ENCODE peak calls at places on chromosomes 1 and 21, in six cellular contexts. One of them, this sample, is unnamed.

GRCh38 chr1:32242341-32242851 is 4.6 kb upstream of the FAM167B start:
- DNase-seq in keratinocyte: no peak
- DNase-seq in tibial artery: no peak
- DNase-seq in NB4: peak
- DNase-seq in right atrium auricular region: no peak
- DNase-seq in left lung: no peak
- DNase-seq in this sample: no peak

GRCh38 chr1:24964811-24965570 is 34.9 kb upstream of the RUNX3 start:
- DNase-seq in tibial artery: no peak
- DNase-seq in left lung: peak
- DNase-seq in NB4: peak
- DNase-seq in keratinocyte: no peak
- DNase-seq in right atrium auricular region: no peak
- DNase-seq in this sample: peak

GRCh38 chr1:226823643-226824042 is 46.8 kb upstream of the PSEN2 start:
- DNase-seq in tibial artery: no peak
- DNase-seq in NB4: peak
- DNase-seq in left lung: no peak
- DNase-seq in right atrium auricular region: no peak
- DNase-seq in keratinocyte: no peak
- DNase-seq in this sample: no peak

GRCh38 chr1:226975259-226975908 is 35.3 kb downstream of the COQ8A start:
- DNase-seq in tibial artery: no peak
- DNase-seq in keratinocyte: no peak
- DNase-seq in left lung: no peak
- DNase-seq in NB4: no peak
- DNase-seq in right atrium auricular region: no peak
- DNase-seq in this sample: no peak

GRCh38 chr1:227059076-227059475 is 119.0 kb downstream of the COQ8A start:
- DNase-seq in keratinocyte: no peak
- DNase-seq in tibial artery: no peak
- DNase-seq in NB4: no peak
- DNase-seq in right atrium auricular region: no peak
- DNase-seq in left lung: no peak
- DNase-seq in this sample: no peak

GRCh38 chr1:114344656-114345055 is 166.3 kb downstream of the TRIM33 start:
- DNase-seq in left lung: no peak
- DNase-seq in NB4: no peak
- DNase-seq in right atrium auricular region: no peak
- DNase-seq in tibial artery: no peak
- DNase-seq in keratinocyte: no peak
- DNase-seq in this sample: no peak

GRCh38 chr21:41133896-41134522 is 34.0 kb upstream of the BACE2 start:
- DNase-seq in right atrium auricular region: no peak
- DNase-seq in tibial artery: no peak
- DNase-seq in left lung: no peak
- DNase-seq in NB4: peak
- DNase-seq in keratinocyte: no peak
- DNase-seq in this sample: peak

GRCh38 chr1:43238104-43238503 is 31.7 kb upstream of the TMEM125 start:
- DNase-seq in left lung: peak
- DNase-seq in tibial artery: peak
- DNase-seq in NB4: peak
- DNase-seq in keratinocyte: no peak
- DNase-seq in right atrium auricular region: peak
- DNase-seq in this sample: no peak

GRCh38 chr1:166511754-166512153 is 327.5 kb upstream of the POGK start:
- DNase-seq in NB4: peak
- DNase-seq in keratinocyte: no peak
- DNase-seq in left lung: no peak
- DNase-seq in right atrium auricular region: no peak
- DNase-seq in tibial artery: no peak
- DNase-seq in this sample: no peak

GRCh38 chr1:210292276-210292851 is 36.3 kb upstream of the HHAT start:
- DNase-seq in tibial artery: peak
- DNase-seq in keratinocyte: no peak
- DNase-seq in right atrium auricular region: peak
- DNase-seq in NB4: no peak
- DNase-seq in left lung: peak
- DNase-seq in this sample: no peak

GRCh38 chr1:209257454-209257853 is 326.1 kb upstream of the CAMK1G start:
- DNase-seq in right atrium auricular region: no peak
- DNase-seq in left lung: no peak
- DNase-seq in NB4: no peak
- DNase-seq in keratinocyte: no peak
- DNase-seq in tibial artery: no peak
- DNase-seq in this sample: no peak

GRCh38 chr1:14939527-14940284 is 213.8 kb upstream of the TMEM51 start:
- DNase-seq in right atrium auricular region: no peak
- DNase-seq in tibial artery: no peak
- DNase-seq in NB4: no peak
- DNase-seq in left lung: no peak
- DNase-seq in keratinocyte: no peak
- DNase-seq in this sample: no peak

GRCh38 chr1:84920159-84920558 is 27.2 kb upstream of the LPAR3 start:
- DNase-seq in NB4: no peak
- DNase-seq in tibial artery: no peak
- DNase-seq in keratinocyte: no peak
- DNase-seq in left lung: no peak
- DNase-seq in right atrium auricular region: no peak
- DNase-seq in this sample: no peak

GRCh38 chr1:89311757-89312156 is 39.1 kb upstream of the GBP5 start:
- DNase-seq in tibial artery: no peak
- DNase-seq in right atrium auricular region: no peak
- DNase-seq in keratinocyte: no peak
- DNase-seq in NB4: peak
- DNase-seq in left lung: no peak
- DNase-seq in this sample: no peak

GRCh38 chr1:30740251-30740951 is 17.0 kb upstream of the MATN1 start:
- DNase-seq in right atrium auricular region: no peak
- DNase-seq in NB4: peak
- DNase-seq in tibial artery: no peak
- DNase-seq in keratinocyte: no peak
- DNase-seq in left lung: no peak
- DNase-seq in this sample: no peak

GRCh38 chr1:41714613-41715389 is 203.9 kb downstream of the HIVEP3 start:
- DNase-seq in keratinocyte: no peak
- DNase-seq in tibial artery: no peak
- DNase-seq in NB4: no peak
- DNase-seq in right atrium auricular region: no peak
- DNase-seq in left lung: no peak
- DNase-seq in this sample: no peak

GRCh38 chr1:3522564-3523270 is 68.3 kb downstream of the ARHGEF16 start:
- DNase-seq in keratinocyte: no peak
- DNase-seq in NB4: no peak
- DNase-seq in left lung: no peak
- DNase-seq in tibial artery: no peak
- DNase-seq in right atrium auricular region: no peak
- DNase-seq in this sample: peak

GRCh38 chr1:53715478-53715877 is 23.5 kb downstream of the GLIS1 start:
- DNase-seq in NB4: peak
- DNase-seq in tibial artery: no peak
- DNase-seq in right atrium auricular region: no peak
- DNase-seq in left lung: no peak
- DNase-seq in keratinocyte: no peak
- DNase-seq in this sample: no peak

GRCh38 chr1:155977607-155978324 is 581 bp downstream of the ARHGEF2 start:
- DNase-seq in keratinocyte: no peak
- DNase-seq in right atrium auricular region: no peak
- DNase-seq in tibial artery: peak
- DNase-seq in NB4: peak
- DNase-seq in left lung: no peak
- DNase-seq in this sample: no peak

GRCh38 chr1:105398909-105399308 is 1649.2 kb downstream of the AMY1C start:
- DNase-seq in keratinocyte: no peak
- DNase-seq in NB4: no peak
- DNase-seq in left lung: no peak
- DNase-seq in right atrium auricular region: no peak
- DNase-seq in tibial artery: no peak
- DNase-seq in this sample: no peak

GRCh38 chr1:162916821-162917613 is 56.0 kb upstream of the CCDC190 start:
- DNase-seq in left lung: no peak
- DNase-seq in right atrium auricular region: no peak
- DNase-seq in tibial artery: no peak
- DNase-seq in keratinocyte: no peak
- DNase-seq in NB4: no peak
- DNase-seq in this sample: no peak

GRCh38 chr1:48049823-48050539 is 52.8 kb upstream of the TRABD2B start:
- DNase-seq in right atrium auricular region: no peak
- DNase-seq in tibial artery: no peak
- DNase-seq in left lung: no peak
- DNase-seq in NB4: no peak
- DNase-seq in keratinocyte: no peak
- DNase-seq in this sample: no peak

GRCh38 chr1:24905355-24905978 is 24.6 kb downstream of the RUNX3 start:
- DNase-seq in left lung: peak
- DNase-seq in keratinocyte: no peak
- DNase-seq in right atrium auricular region: no peak
- DNase-seq in tibial artery: peak
- DNase-seq in NB4: no peak
- DNase-seq in this sample: no peak

GRCh38 chr1:73800376-73800775 is 397.6 kb downstream of the LRRIQ3 start:
- DNase-seq in tibial artery: no peak
- DNase-seq in NB4: no peak
- DNase-seq in keratinocyte: no peak
- DNase-seq in left lung: no peak
- DNase-seq in right atrium auricular region: no peak
- DNase-seq in this sample: peak

GRCh38 chr1:84632142-84632541 is 57.9 kb upstream of the CTBS start:
- DNase-seq in left lung: no peak
- DNase-seq in NB4: no peak
- DNase-seq in right atrium auricular region: no peak
- DNase-seq in tibial artery: no peak
- DNase-seq in keratinocyte: no peak
- DNase-seq in this sample: no peak

GRCh38 chr1:227245613-227246320 is 72.5 kb downstream of the CDC42BPA start:
- DNase-seq in left lung: no peak
- DNase-seq in NB4: no peak
- DNase-seq in tibial artery: no peak
- DNase-seq in right atrium auricular region: no peak
- DNase-seq in keratinocyte: no peak
- DNase-seq in this sample: no peak

GRCh38 chr1:116817582-116818064 is 63.4 kb downstream of the CD2 start:
- DNase-seq in left lung: peak
- DNase-seq in keratinocyte: peak
- DNase-seq in right atrium auricular region: no peak
- DNase-seq in tibial artery: no peak
- DNase-seq in NB4: peak
- DNase-seq in this sample: no peak

GRCh38 chr21:33189237-33189636 is 40.5 kb upstream of the IFNAR2 start:
- DNase-seq in right atrium auricular region: no peak
- DNase-seq in left lung: no peak
- DNase-seq in tibial artery: no peak
- DNase-seq in NB4: no peak
- DNase-seq in keratinocyte: no peak
- DNase-seq in this sample: no peak

GRCh38 chr1:178438432-178438831 is 58.3 kb downstream of the CLEC20A start:
- DNase-seq in keratinocyte: no peak
- DNase-seq in right atrium auricular region: no peak
- DNase-seq in tibial artery: no peak
- DNase-seq in NB4: no peak
- DNase-seq in left lung: no peak
- DNase-seq in this sample: no peak

GRCh38 chr1:118204106-118204505 is 19.1 kb upstream of the SPAG17 start:
- DNase-seq in keratinocyte: no peak
- DNase-seq in tibial artery: no peak
- DNase-seq in right atrium auricular region: no peak
- DNase-seq in left lung: no peak
- DNase-seq in NB4: no peak
- DNase-seq in this sample: peak

GRCh38 chr1:232473319-232473718 is 156.6 kb downstream of the SIPA1L2 start:
- DNase-seq in left lung: no peak
- DNase-seq in right atrium auricular region: peak
- DNase-seq in tibial artery: no peak
- DNase-seq in keratinocyte: no peak
- DNase-seq in NB4: no peak
- DNase-seq in this sample: no peak

GRCh38 chr21:36169465-36170128 is 13.0 kb downstream of the DOP1B start:
- DNase-seq in keratinocyte: no peak
- DNase-seq in tibial artery: no peak
- DNase-seq in right atrium auricular region: no peak
- DNase-seq in left lung: peak
- DNase-seq in NB4: no peak
- DNase-seq in this sample: no peak
- TF ChIP-seq CTCF in keratinocyte: no peak
- TF ChIP-seq CTCF in tibial artery: no peak
- TF ChIP-seq CTCF in right atrium auricular region: no peak
- TF ChIP-seq CTCF in left lung: peak
- TF ChIP-seq CTCF in NB4: peak
- TF ChIP-seq CTCF in this sample: no peak

GRCh38 chr21:44817914-44818635 is at the start of gene SUMO3:
- DNase-seq in keratinocyte: no peak
- DNase-seq in tibial artery: peak
- DNase-seq in NB4: peak
- DNase-seq in left lung: peak
- DNase-seq in right atrium auricular region: peak
- DNase-seq in this sample: no peak

GRCh38 chr21:44820851-44821250 is 3.0 kb upstream of the SUMO3 start:
- DNase-seq in left lung: no peak
- DNase-seq in tibial artery: no peak
- DNase-seq in right atrium auricular region: no peak
- DNase-seq in keratinocyte: no peak
- DNase-seq in NB4: no peak
- DNase-seq in this sample: no peak

GRCh38 chr21:44818636-44819011 is 762 bp upstream of the SUMO3 start:
- DNase-seq in NB4: no peak
- DNase-seq in left lung: no peak
- DNase-seq in right atrium auricular region: no peak
- DNase-seq in keratinocyte: no peak
- DNase-seq in tibial artery: no peak
- DNase-seq in this sample: no peak

GRCh38 chr21:44817506-44817880 is 369 bp downstream of the SUMO3 start:
- DNase-seq in left lung: peak
- DNase-seq in right atrium auricular region: peak
- DNase-seq in tibial artery: peak
- DNase-seq in keratinocyte: peak
- DNase-seq in NB4: peak
- DNase-seq in this sample: peak

GRCh38 chr21:44819283-44820243 is 1.7 kb upstream of the SUMO3 start:
- DNase-seq in left lung: no peak
- DNase-seq in NB4: no peak
- DNase-seq in keratinocyte: no peak
- DNase-seq in tibial artery: no peak
- DNase-seq in right atrium auricular region: no peak
- DNase-seq in this sample: no peak
- H3K4me3 ChIP-seq in left lung: no peak
- H3K4me3 ChIP-seq in NB4: no peak
- H3K4me3 ChIP-seq in keratinocyte: no peak
- H3K4me3 ChIP-seq in tibial artery: no peak
- H3K4me3 ChIP-seq in right atrium auricular region: no peak
- H3K4me3 ChIP-seq in this sample: no peak

GRCh38 chr1:245754463-245754961 is 599.7 kb downstream of the KIF26B start:
- DNase-seq in NB4: no peak
- DNase-seq in tibial artery: no peak
- DNase-seq in keratinocyte: no peak
- DNase-seq in left lung: no peak
- DNase-seq in right atrium auricular region: no peak
- DNase-seq in this sample: no peak
- TF ChIP-seq CTCF in NB4: no peak
- TF ChIP-seq CTCF in tibial artery: no peak
- TF ChIP-seq CTCF in keratinocyte: no peak
- TF ChIP-seq CTCF in left lung: no peak
- TF ChIP-seq CTCF in right atrium auricular region: no peak
- TF ChIP-seq CTCF in this sample: no peak

GRCh38 chr1:66733348-66734017 is 18.8 kb upstream of the DYNLT5 start:
- DNase-seq in keratinocyte: no peak
- DNase-seq in NB4: no peak
- DNase-seq in right atrium auricular region: no peak
- DNase-seq in tibial artery: no peak
- DNase-seq in left lung: no peak
- DNase-seq in this sample: no peak
- H3K4me3 ChIP-seq in keratinocyte: no peak
- H3K4me3 ChIP-seq in NB4: no peak
- H3K4me3 ChIP-seq in right atrium auricular region: no peak
- H3K4me3 ChIP-seq in tibial artery: no peak
- H3K4me3 ChIP-seq in left lung: no peak
- H3K4me3 ChIP-seq in this sample: no peak